ENCODE peak calls at places on chromosomes 1 and 21, in five cellular contexts. One of them, this sample, is unnamed.

GRCh38 chr1:91054780-91055481 is 33.1 kb upstream of the ZNF644 start:
- DNase-seq in stomach: no peak
- DNase-seq in fibroblast of pulmonary artery: no peak
- DNase-seq in spleen: no peak
- DNase-seq in A549: no peak
- DNase-seq in this sample: no peak

GRCh38 chr1:158494737-158495136 is 22.7 kb downstream of the OR10R2 start:
- DNase-seq in A549: no peak
- DNase-seq in stomach: no peak
- DNase-seq in spleen: no peak
- DNase-seq in fibroblast of pulmonary artery: no peak
- DNase-seq in this sample: no peak

GRCh38 chr1:185050823-185051451 is 5.6 kb downstream of the RNF2 start:
- DNase-seq in A549: no peak
- DNase-seq in stomach: no peak
- DNase-seq in fibroblast of pulmonary artery: peak; percentile 17
- DNase-seq in spleen: no peak
- DNase-seq in this sample: no peak

GRCh38 chr1:227949954-227950734 is 2.4 kb upstream of the WNT9A start:
- DNase-seq in fibroblast of pulmonary artery: no peak
- DNase-seq in stomach: peak; percentile 21
- DNase-seq in spleen: peak; percentile 52
- DNase-seq in A549: no peak
- DNase-seq in this sample: no peak

GRCh38 chr1:153260980-153261792 is 1.7 kb downstream of the LORICRIN start:
- DNase-seq in stomach: no peak
- DNase-seq in fibroblast of pulmonary artery: peak; percentile 6
- DNase-seq in A549: no peak
- DNase-seq in spleen: peak; percentile 75
- DNase-seq in this sample: peak; percentile 26

GRCh38 chr21:36551326-36551725 is 71.4 kb upstream of the CLDN14 start:
- DNase-seq in spleen: no peak
- DNase-seq in A549: no peak
- DNase-seq in fibroblast of pulmonary artery: no peak
- DNase-seq in stomach: no peak
- DNase-seq in this sample: no peak

GRCh38 chr1:65208577-65208976 is 60.6 kb downstream of the AK4 start:
- DNase-seq in spleen: no peak
- DNase-seq in stomach: no peak
- DNase-seq in fibroblast of pulmonary artery: no peak
- DNase-seq in A549: no peak
- DNase-seq in this sample: no peak

GRCh38 chr1:74641876-74642275 is 31.7 kb downstream of the ERICH3 start:
- DNase-seq in spleen: no peak
- DNase-seq in A549: no peak
- DNase-seq in fibroblast of pulmonary artery: no peak
- DNase-seq in stomach: no peak
- DNase-seq in this sample: no peak

GRCh38 chr1:117825414-117825813 is 104.0 kb downstream of the GDAP2 start:
- DNase-seq in fibroblast of pulmonary artery: no peak
- DNase-seq in A549: no peak
- DNase-seq in spleen: no peak
- DNase-seq in stomach: no peak
- DNase-seq in this sample: no peak

GRCh38 chr1:41475859-41476567 is 8.5 kb downstream of the EDN2 start:
- DNase-seq in A549: no peak
- DNase-seq in fibroblast of pulmonary artery: no peak
- DNase-seq in stomach: no peak
- DNase-seq in spleen: no peak
- DNase-seq in this sample: no peak

DNA sequence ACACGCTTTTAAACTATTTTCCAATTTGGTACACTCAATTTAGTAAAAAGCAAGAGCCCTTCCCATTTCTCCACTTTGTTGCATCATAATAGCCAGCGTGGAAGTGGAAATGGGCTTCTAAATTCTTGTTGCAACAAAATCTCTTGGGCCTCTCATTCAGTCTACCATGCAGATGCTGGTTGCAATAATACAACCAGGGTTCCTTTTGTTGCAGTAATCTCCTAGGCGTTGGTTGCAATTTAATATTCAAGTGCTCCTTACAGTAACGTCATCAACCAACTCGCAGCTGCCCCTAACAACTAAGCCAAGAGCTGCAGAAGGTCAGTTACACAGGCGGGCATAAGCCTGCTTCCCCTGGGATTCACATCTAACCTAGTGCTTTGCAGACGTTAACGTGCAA is 2.7 kb upstream of the HDGF start:
- DNase-seq in stomach: no peak
- DNase-seq in A549: no peak
- DNase-seq in fibroblast of pulmonary artery: no peak
- DNase-seq in spleen: peak; percentile 14
- DNase-seq in this sample: no peak
- H3K4me3 ChIP-seq in stomach: no peak overlapping the region
- H3K4me3 ChIP-seq in A549: no peak overlapping the region
- H3K4me3 ChIP-seq in fibroblast of pulmonary artery: no peak overlapping the region
- H3K4me3 ChIP-seq in spleen: no peak overlapping the region
- H3K4me3 ChIP-seq in this sample: no peak overlapping the region

GRCh38 chr1:80966266-80966665 is 834.5 kb upstream of the ADGRL2 start:
- DNase-seq in A549: no peak
- DNase-seq in stomach: no peak
- DNase-seq in fibroblast of pulmonary artery: no peak
- DNase-seq in spleen: no peak
- DNase-seq in this sample: no peak

GRCh38 chr1:80962559-80962958 is 838.2 kb upstream of the ADGRL2 start:
- DNase-seq in spleen: no peak
- DNase-seq in fibroblast of pulmonary artery: no peak
- DNase-seq in A549: no peak
- DNase-seq in stomach: no peak
- DNase-seq in this sample: no peak

GRCh38 chr1:80961464-80962190 is 839.1 kb upstream of the ADGRL2 start:
- DNase-seq in spleen: no peak
- DNase-seq in fibroblast of pulmonary artery: no peak
- DNase-seq in A549: no peak
- DNase-seq in stomach: no peak
- DNase-seq in this sample: no peak
- H3K4me3 ChIP-seq in spleen: no peak overlapping the region
- H3K4me3 ChIP-seq in fibroblast of pulmonary artery: no peak overlapping the region
- H3K4me3 ChIP-seq in A549: no peak overlapping the region
- H3K4me3 ChIP-seq in stomach: no peak overlapping the region
- H3K4me3 ChIP-seq in this sample: no peak overlapping the region

GRCh38 chr1:187514110-187514509 is 685.4 kb downstream of the PLA2G4A start:
- DNase-seq in stomach: no peak
- DNase-seq in A549: no peak
- DNase-seq in spleen: no peak
- DNase-seq in fibroblast of pulmonary artery: no peak
- DNase-seq in this sample: no peak
- H3K4me3 ChIP-seq in stomach: no peak overlapping the region
- H3K4me3 ChIP-seq in A549: no peak overlapping the region
- H3K4me3 ChIP-seq in spleen: no peak overlapping the region
- H3K4me3 ChIP-seq in fibroblast of pulmonary artery: no peak overlapping the region
- H3K4me3 ChIP-seq in this sample: no peak overlapping the region

GRCh38 chr1:32142446-32143301 is 34.8 kb downstream of the KPNA6 start:
- DNase-seq in fibroblast of pulmonary artery: peak; percentile 85
- DNase-seq in spleen: no peak
- DNase-seq in A549: peak; percentile 78
- DNase-seq in stomach: peak; percentile 31
- DNase-seq in this sample: peak; percentile 62
- H3K4me3 ChIP-seq in fibroblast of pulmonary artery: no peak overlapping the region
- H3K4me3 ChIP-seq in spleen: no peak overlapping the region
- H3K4me3 ChIP-seq in A549: no peak overlapping the region
- H3K4me3 ChIP-seq in stomach: no peak overlapping the region
- H3K4me3 ChIP-seq in this sample: no peak overlapping the region

GRCh38 chr1:173355281-173356031 is 121.7 kb upstream of the PRDX6 start:
- DNase-seq in A549: no peak
- DNase-seq in spleen: no peak
- DNase-seq in stomach: no peak
- DNase-seq in fibroblast of pulmonary artery: peak; percentile 34
- DNase-seq in this sample: no peak
- H3K4me3 ChIP-seq in A549: no peak overlapping the region
- H3K4me3 ChIP-seq in spleen: peak overlapping the region; percentile 15
- H3K4me3 ChIP-seq in stomach: no peak overlapping the region
- H3K4me3 ChIP-seq in fibroblast of pulmonary artery: no peak overlapping the region
- H3K4me3 ChIP-seq in this sample: no peak overlapping the region

GRCh38 chr1:234845097-234845660 is 235.2 kb upstream of the IRF2BP2 start:
- DNase-seq in stomach: no peak
- DNase-seq in spleen: no peak
- DNase-seq in fibroblast of pulmonary artery: no peak
- DNase-seq in A549: no peak
- DNase-seq in this sample: no peak
- H3K4me3 ChIP-seq in stomach: no peak overlapping the region
- H3K4me3 ChIP-seq in spleen: no peak overlapping the region
- H3K4me3 ChIP-seq in fibroblast of pulmonary artery: no peak overlapping the region
- H3K4me3 ChIP-seq in A549: no peak overlapping the region
- H3K4me3 ChIP-seq in this sample: no peak overlapping the region

DNA sequence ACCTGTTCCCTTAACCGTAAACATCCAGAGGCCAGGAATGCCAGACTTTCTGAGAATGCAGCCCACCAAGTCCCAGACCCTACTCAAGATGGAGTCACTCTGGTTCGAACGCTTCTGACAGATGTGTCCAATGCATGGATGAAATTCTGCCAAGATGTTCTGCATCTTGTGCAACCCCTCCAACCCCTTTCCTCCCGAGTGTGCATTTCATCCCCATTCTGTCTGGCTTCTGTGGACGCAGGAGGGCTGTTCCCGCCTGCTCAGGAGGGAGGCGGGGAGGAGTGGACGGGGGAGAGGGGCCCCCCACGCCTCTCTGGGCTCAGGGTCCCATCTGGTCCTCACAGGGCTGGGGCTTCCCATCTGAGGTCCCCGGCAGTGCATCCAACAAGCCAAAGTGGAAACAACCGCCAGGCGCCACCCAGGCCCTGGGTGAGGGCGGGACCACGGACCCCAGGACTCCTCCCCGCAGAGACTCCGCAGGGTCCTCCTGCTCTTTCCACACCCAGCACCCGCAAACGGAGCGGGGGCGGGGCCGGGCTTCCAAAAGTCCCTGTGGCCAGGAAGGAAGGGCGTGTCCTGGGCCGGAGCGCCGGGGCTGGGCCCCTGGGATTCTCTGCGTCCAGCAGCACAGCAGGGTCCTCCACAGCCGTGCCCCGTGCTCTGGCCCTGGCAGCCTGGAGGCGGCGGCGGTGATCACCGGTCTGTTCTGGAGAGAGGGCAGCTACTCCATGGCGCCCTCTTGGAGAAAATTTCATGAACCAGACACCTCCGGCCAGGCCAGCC is 27.7 kb upstream of the SUMO3 start:
- DNase-seq in spleen: peak; percentile 89
- DNase-seq in fibroblast of pulmonary artery: peak; percentile 64
- DNase-seq in stomach: peak; percentile 65
- DNase-seq in A549: peak; percentile 60
- DNase-seq in this sample: peak; percentile 75
- H3K4me3 ChIP-seq in spleen: peak overlapping the region; percentile 61
- H3K4me3 ChIP-seq in fibroblast of pulmonary artery: peak overlapping the region; percentile 42
- H3K4me3 ChIP-seq in stomach: peak overlapping the region; percentile 44
- H3K4me3 ChIP-seq in A549: peak overlapping the region; percentile 22
- H3K4me3 ChIP-seq in this sample: peak overlapping the region; percentile 50